ENCODE peak calls at places on chromosome 12, in seven cellular contexts. Q is epithelial cell of esophagus, F is MM.1S, J is choroid plexus epithelial cell, K is AG04450, O is CD14-positive monocyte, H is astrocyte of the cerebellum. G is an unnamed sample.

GRCh38 chr12:21962236-21962635 is 21.0 kb upstream of the ABCC9 start:
- DNase-seq in F (no peak), H (no peak), J (no peak), O (no peak), Q (peak), K (no peak), G (no peak)

GRCh38 chr12:112527501-112527900 is 108.8 kb downstream of the PTPN11 start:
- DNase-seq in F (no peak), O (no peak), J (no peak), H (no peak), K (no peak), Q (no peak), G (no peak)

GRCh38 chr12:79420146-79420618 is 270.6 kb downstream of the PAWR start:
- DNase-seq in F (peak), O (no peak), J (peak), H (peak), K (peak), Q (peak), G (no peak)

GRCh38 chr12:2644678-2645405 is 149.9 kb upstream of the FKBP4 start:
- DNase-seq in O (no peak), J (no peak), H (no peak), F (no peak), K (no peak), Q (no peak), G (no peak)

GRCh38 chr12:8678661-8679111 is 16.1 kb upstream of the MFAP5 start:
- DNase-seq in K (no peak), Q (peak), J (peak), O (no peak), H (peak), F (no peak), G (no peak)

GRCh38 chr12:56979628-56980027 is 22.2 kb upstream of the RDH16 start:
- DNase-seq in Q (peak), J (no peak), F (peak), K (no peak), H (no peak), O (no peak), G (no peak)

GRCh38 chr12:29320295-29321090 is 60.5 kb downstream of the ERGIC2 start:
- DNase-seq in O (no peak), F (no peak), Q (peak), H (peak), K (peak), J (peak), G (no peak)

GRCh38 chr12:27424631-27425230 is 21.8 kb upstream of the SMCO2 start:
- DNase-seq in F (peak), J (peak), K (peak), H (peak), O (no peak), Q (peak), G (no peak)

GRCh38 chr12:80170915-80171314 is 71.6 kb downstream of the OTOGL start:
- DNase-seq in K (no peak), F (no peak), O (no peak), J (no peak), Q (no peak), H (no peak), G (no peak)

GRCh38 chr12:86230516-86231146 is 25.6 kb downstream of the MGAT4C start:
- DNase-seq in O (no peak), K (no peak), J (peak), Q (peak), H (peak), F (no peak), G (no peak)

GRCh38 chr12:65824314-65824563 is at the start of gene HMGA2:
- DNase-seq in H (no peak), F (peak), K (peak), Q (no peak), J (peak), O (no peak), G (no peak)

GRCh38 chr12:10140001-10140400 is 10.0 kb upstream of the CLEC7A start:
- DNase-seq in H (peak), O (peak), F (peak), J (peak), K (no peak), Q (peak), G (no peak)

GRCh38 chr12:30440826-30441602 is 254.7 kb downstream of the IPO8 start:
- DNase-seq in H (no peak), O (no peak), J (peak), F (no peak), Q (peak), K (no peak), G (no peak)

GRCh38 chr12:59077153-59077930 is 157.0 kb upstream of the LRIG3 start:
- DNase-seq in O (no peak), Q (peak), F (no peak), J (peak), H (no peak), K (no peak), G (no peak)

GRCh38 chr12:132323171-132324010 is 6.0 kb downstream of the GALNT9 start:
- DNase-seq in H (no peak), O (no peak), J (peak), K (no peak), F (no peak), Q (no peak), G (no peak)

GRCh38 chr12:104720346-104721064 is 237.6 kb downstream of the SLC41A2 start:
- DNase-seq in H (peak), O (no peak), F (peak), J (peak), K (peak), Q (no peak), G (no peak)

GRCh38 chr12:109385339-109386078 is 37.8 kb downstream of the MYO1H start:
- DNase-seq in H (peak), F (peak), O (no peak), J (peak), K (peak), Q (peak), G (no peak)

GRCh38 chr12:62603811-62604098 is 137.1 kb downstream of the MON2 start:
- DNase-seq in O (no peak), J (no peak), H (no peak), Q (no peak), K (no peak), F (no peak), G (no peak)

GRCh38 chr12:104358353-104359003 is 54.9 kb downstream of the EID3 start:
- DNase-seq in J (peak), H (no peak), K (no peak), Q (peak), O (peak), F (peak), G (peak)

GRCh38 chr12:106883421-106883820 is 72.3 kb upstream of the TMEM263 start:
- DNase-seq in J (peak), H (peak), F (no peak), O (no peak), K (no peak), Q (peak), G (no peak)

GRCh38 chr12:82817368-82817767 is 130.7 kb downstream of the TMTC2 start:
- DNase-seq in F (no peak), K (no peak), H (no peak), J (peak), Q (peak), O (no peak), G (no peak)

GRCh38 chr12:50024804-50025186 is 499 bp downstream of the RACGAP1 start:
- DNase-seq in J (no peak), O (no peak), K (no peak), Q (peak), H (no peak), F (peak), G (no peak)

GRCh38 chr12:106369624-106370346 is 12.2 kb downstream of the POLR3B start:
- DNase-seq in K (peak), Q (peak), H (peak), O (no peak), J (peak), F (no peak), G (no peak)

GRCh38 chr12:20063116-20063515 is 305.2 kb upstream of the PDE3A start:
- DNase-seq in J (peak), H (no peak), O (no peak), K (no peak), F (no peak), Q (no peak), G (no peak)

GRCh38 chr12:14281539-14281938 is 83.9 kb upstream of the ATF7IP start:
- DNase-seq in H (no peak), Q (no peak), J (no peak), K (no peak), F (no peak), O (no peak), G (no peak)

GRCh38 chr12:56190695-56191155 is 1.4 kb upstream of the SMARCC2 start:
- DNase-seq in J (no peak), K (no peak), H (no peak), Q (no peak), F (no peak), O (no peak), G (no peak)

DNA sequence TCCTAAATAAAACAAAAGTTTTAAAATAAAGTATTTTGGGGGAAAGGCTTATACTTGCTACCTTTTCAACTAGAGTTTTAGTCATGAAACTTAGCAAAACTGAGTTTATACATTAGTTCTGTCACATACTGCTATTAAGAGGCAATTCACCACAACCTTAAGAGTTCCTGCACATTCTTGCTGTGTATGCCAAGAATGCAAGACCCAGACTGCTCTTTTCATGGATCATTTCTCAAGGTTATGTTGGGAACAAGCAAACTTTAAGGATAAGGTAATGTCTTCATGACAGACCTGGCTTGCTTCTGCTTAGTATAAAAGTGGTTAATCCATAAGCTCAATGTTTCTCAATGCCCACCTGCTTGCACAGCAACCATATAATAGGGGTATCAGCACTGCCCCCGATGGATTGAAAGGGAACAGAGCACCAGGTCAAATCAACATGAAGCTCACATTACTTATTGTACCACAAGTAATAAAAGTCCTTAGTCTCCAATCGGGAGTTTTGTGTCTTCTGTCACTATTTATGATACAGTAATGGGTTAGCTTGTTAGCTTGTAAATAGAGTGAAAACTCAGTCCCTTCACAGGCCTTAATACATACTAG is 67.6 kb downstream of the KIF21A start:
- DNase-seq in F (no peak), H (peak), Q (no peak), J (no peak), K (no peak), O (no peak), G (no peak)
- TF ChIP-seq CTCF in F (no peak), H (no peak), Q (no peak), J (no peak), K (no peak), O (no peak), G (peak)

DNA sequence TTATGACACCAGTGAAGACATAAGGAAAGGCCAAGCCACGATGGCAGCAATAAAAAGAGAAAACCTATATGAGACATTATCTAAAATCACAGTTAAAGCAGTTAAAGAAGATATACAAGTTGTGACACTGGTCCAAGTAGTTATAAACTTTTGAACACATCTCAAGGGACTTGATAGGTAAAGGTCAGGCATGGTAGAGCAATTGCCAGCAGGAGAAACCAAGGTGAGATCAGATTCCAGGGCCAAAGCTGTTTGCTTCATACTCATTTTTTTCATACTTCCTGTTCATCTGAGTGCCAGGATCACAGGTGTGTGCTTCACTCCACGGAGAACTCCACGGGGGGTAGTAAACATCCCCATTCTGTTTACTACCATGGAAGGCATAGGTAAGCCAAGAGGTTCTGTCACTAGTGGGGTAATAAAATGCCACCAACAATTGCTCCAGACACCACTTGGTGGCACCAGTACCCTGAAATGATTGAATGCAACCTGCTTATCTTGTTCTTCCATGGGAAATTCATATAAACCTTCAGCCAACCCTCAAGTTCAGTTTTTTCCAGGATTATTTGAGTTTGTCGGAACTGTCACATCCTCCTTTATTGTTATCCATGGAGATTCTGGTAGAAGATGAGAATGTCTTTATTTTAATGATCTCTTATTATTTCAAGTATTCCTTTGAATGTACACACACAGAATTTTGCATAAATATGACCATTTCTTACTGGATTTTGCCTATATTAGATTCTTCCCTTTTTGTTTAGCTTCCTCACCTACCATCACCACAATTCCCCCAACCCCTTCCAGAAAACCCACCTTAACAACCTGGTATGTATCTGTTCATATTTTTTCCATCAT is 59.2 kb upstream of the TSPAN8 start:
- DNase-seq in H (no peak), J (peak), K (no peak), O (no peak), Q (peak), F (peak), G (no peak)
- TF ChIP-seq CTCF in H (no peak), J (peak), K (peak), O (no peak), Q (peak), F (peak), G (peak)

GRCh38 chr12:13211859-13212664 is 15.5 kb downstream of the EMP1 start:
- DNase-seq in H (peak), Q (peak), K (no peak), J (peak), F (peak), O (peak), G (peak)
- TF ChIP-seq CTCF in H (peak), Q (peak), K (peak), J (peak), F (peak), O (peak), G (peak)

GRCh38 chr12:76202621-76203020 is 118.1 kb upstream of the NAP1L1 start:
- DNase-seq in F (no peak), J (no peak), Q (no peak), O (no peak), H (no peak), K (no peak), G (no peak)
- TF ChIP-seq CTCF in F (no peak), J (no peak), Q (no peak), O (no peak), H (no peak), K (no peak), G (no peak)

GRCh38 chr12:24027352-24027751 is 77.9 kb upstream of the SOX5 start:
- DNase-seq in K (no peak), H (no peak), O (no peak), Q (no peak), F (no peak), J (no peak), G (no peak)
- TF ChIP-seq CTCF in K (no peak), H (no peak), O (no peak), Q (no peak), F (no peak), J (peak), G (peak)

DNA sequence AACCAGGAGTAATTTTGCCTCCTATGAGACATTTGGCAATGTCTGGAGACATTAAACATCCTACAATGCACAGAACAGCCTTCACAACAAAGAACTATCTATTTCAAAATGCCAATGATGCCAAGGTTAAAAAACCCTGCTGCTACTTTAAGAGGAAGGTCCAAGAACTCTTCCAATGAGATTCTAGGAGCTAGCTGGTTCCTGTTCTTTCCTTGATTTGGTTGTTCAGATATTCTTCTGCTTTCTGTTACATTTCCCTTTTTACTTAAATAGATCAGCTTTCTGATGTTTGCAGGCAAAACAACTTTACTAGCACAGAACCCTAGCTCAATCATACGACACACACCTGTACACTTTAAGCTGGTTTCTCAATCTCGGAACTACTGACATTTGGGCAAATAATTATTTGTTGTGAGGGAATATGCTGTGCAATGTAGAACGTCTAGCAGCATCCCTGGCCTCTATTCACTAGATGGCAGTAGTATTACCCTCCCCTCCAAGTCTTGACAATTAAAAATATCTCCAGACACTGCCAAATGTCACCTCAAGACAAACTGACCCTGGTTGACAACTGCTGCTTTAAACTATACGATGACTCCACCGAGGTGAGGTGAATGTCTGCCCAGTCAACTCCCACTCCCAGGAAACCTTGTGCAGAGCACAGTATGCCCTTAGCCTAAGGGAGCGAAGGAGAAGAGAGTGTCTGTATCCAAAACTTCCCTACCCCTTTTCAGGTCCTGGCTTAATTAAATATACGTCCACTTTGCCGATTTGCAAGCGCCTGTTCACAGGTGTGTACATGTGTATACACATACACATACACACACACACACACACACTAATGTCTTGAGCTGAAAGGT is 4.4 kb downstream of the BLTP3B start:
- DNase-seq in F (peak), K (no peak), Q (peak), J (peak), H (no peak), O (no peak), G (no peak)
- TF ChIP-seq CTCF in F (peak), K (peak), Q (peak), J (peak), H (peak), O (peak), G (peak)

GRCh38 chr12:16282978-16283377 is 5.5 kb upstream of the SLC15A5 start:
- DNase-seq in J (no peak), H (no peak), O (no peak), F (no peak), Q (no peak), K (no peak), G (no peak)

GRCh38 chr12:16291032-16291431 is 13.5 kb upstream of the SLC15A5 start:
- DNase-seq in F (no peak), H (no peak), J (no peak), O (no peak), K (no peak), Q (no peak), G (no peak)

GRCh38 chr12:16281157-16281556 is 3.7 kb upstream of the SLC15A5 start:
- DNase-seq in F (no peak), H (no peak), O (no peak), Q (no peak), K (no peak), J (peak), G (no peak)

GRCh38 chr12:16285586-16285985 is 8.1 kb upstream of the SLC15A5 start:
- DNase-seq in J (no peak), K (no peak), Q (no peak), F (no peak), H (no peak), O (no peak), G (no peak)
- TF ChIP-seq CTCF in J (no peak), K (no peak), Q (no peak), F (no peak), H (no peak), O (no peak), G (no peak)

DNA sequence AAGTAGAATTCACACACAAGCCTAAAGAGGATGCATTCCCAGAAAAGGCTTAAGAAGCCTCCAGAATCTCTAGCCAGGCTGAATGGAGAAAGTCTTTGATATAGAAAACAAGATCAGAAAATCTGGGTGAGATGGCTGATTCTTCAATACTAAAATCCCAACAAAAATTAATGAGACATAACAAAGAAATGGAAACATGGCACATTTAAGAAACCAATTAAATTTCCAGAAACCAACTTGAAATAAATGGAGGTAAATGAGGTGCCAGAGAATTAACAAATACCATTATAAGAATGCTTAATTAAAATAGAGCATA is 51.9 kb downstream of the CPSF6 start:
- DNase-seq in O (no peak), F (no peak), J (no peak), K (no peak), Q (no peak), H (no peak), G (no peak)
- TF ChIP-seq CTCF in O (peak), F (no peak), J (no peak), K (no peak), Q (no peak), H (no peak), G (peak)

DNA sequence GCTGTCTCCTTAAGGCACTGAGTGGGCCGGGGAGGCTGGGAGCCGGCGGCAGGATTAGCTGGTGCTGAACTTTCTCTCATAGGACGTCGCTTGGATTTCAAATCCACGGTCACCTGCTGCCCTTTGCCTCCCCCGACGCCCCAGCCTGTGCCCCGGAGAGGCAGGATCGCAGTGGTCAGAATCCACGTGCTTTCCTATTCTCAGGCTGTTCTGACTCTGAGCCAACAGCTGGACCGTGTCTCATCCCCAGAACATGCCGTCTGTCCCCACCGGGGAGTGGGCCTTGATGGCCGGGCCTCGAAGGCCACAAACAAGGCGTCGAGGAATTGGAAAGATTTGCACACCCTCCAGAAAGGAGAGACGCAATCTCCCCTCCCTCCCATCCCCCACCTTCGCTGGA is 18.5 kb upstream of the MLXIP start:
- DNase-seq in O (no peak), Q (no peak), J (no peak), F (no peak), K (no peak), H (no peak), G (no peak)
- TF ChIP-seq CTCF in O (no peak), Q (no peak), J (no peak), F (no peak), K (no peak), H (no peak), G (no peak)

GRCh38 chr12:64390275-64390851 is at the start of gene C12orf56:
- DNase-seq in J (peak), K (no peak), F (no peak), O (no peak), H (no peak), Q (peak), G (no peak)

GRCh38 chr12:64387201-64387816 is 3.2 kb downstream of the C12orf56 start:
- DNase-seq in O (no peak), Q (peak), H (no peak), K (no peak), F (no peak), J (no peak), G (no peak)

GRCh38 chr12:64389154-64389553 is 1.4 kb downstream of the C12orf56 start:
- DNase-seq in H (no peak), Q (peak), O (no peak), J (no peak), F (no peak), K (no peak), G (no peak)

GRCh38 chr12:64395739-64396138 is 5.2 kb upstream of the C12orf56 start:
- DNase-seq in F (no peak), J (peak), O (no peak), H (no peak), Q (no peak), K (no peak), G (no peak)

GRCh38 chr12:64392221-64392620 is 1.7 kb upstream of the C12orf56 start:
- DNase-seq in H (no peak), O (no peak), K (peak), Q (peak), J (peak), F (peak), G (no peak)
- TF ChIP-seq CTCF in H (peak), O (peak), K (peak), Q (peak), J (peak), F (peak), G (peak)

G was measured in progenitor cell of endocrine pancreas.